ENCODE peak calls at places on chromosome 20, in six cellular contexts. S is body of pancreas; K is pancreas; G is heart right ventricle; M is CD8-positive, alpha-beta T cell; C is aorta. Z is an unnamed sample. For H3K27me3, the result is how much of the 10 kb centered on the place peaks cover.

GRCh38 chr20:3430376-3431069 is 23.1 kb upstream of the DNAAF9 start:
- DNase-seq in C (peak), M (no peak), G (no peak), K (no peak), S (no peak), Z (no peak)

GRCh38 chr20:9999660-10000059 is 35.1 kb upstream of the ANKEF1 start:
- DNase-seq in K (no peak), C (peak), G (no peak), M (no peak), S (peak), Z (no peak)

GRCh38 chr20:37969949-37970855 is 63.1 kb downstream of the TTI1 start:
- DNase-seq in C (no peak), M (no peak), S (no peak), K (no peak), G (no peak), Z (no peak)

GRCh38 chr20:61753987-61754956 is 311.4 kb downstream of the TAF4 start:
- DNase-seq in S (no peak), M (no peak), C (peak), K (no peak), G (no peak), Z (no peak)

GRCh38 chr20:44407402-44408184 is 52.1 kb downstream of the HNF4A start:
- DNase-seq in K (no peak), C (no peak), S (no peak), G (no peak), M (no peak), Z (peak)

GRCh38 chr20:58650181-58650775 is 805 bp upstream of the STX16 start:
- DNase-seq in C (no peak), S (peak), G (peak), K (peak), M (peak), Z (no peak)

GRCh38 chr20:7798176-7798575 is 142.1 kb downstream of the HAO1 start:
- DNase-seq in K (no peak), C (no peak), S (no peak), M (no peak), G (no peak), Z (no peak)

GRCh38 chr20:60139663-60140446 is 181.6 kb downstream of the CDH26 start:
- DNase-seq in S (no peak), K (no peak), G (no peak), C (no peak), M (no peak), Z (no peak)

GRCh38 chr20:48231253-48231652 is 446.0 kb upstream of the SULF2 start:
- DNase-seq in M (no peak), K (no peak), C (no peak), G (no peak), S (no peak), Z (no peak)

GRCh38 chr20:19628570-19629134 is 129.4 kb upstream of the RIN2 start:
- DNase-seq in S (peak), K (peak), G (no peak), M (peak), C (no peak), Z (peak)

GRCh38 chr20:21352703-21353102 is 44.6 kb downstream of the NKX2-4 start:
- DNase-seq in K (no peak), M (no peak), S (no peak), G (no peak), C (no peak), Z (no peak)

GRCh38 chr20:44946266-44946852 is 13.8 kb downstream of the TOMM34 start:
- DNase-seq in C (no peak), K (no peak), M (no peak), G (no peak), S (no peak), Z (no peak)

GRCh38 chr20:23150304-23151007 is 64.3 kb upstream of the CD93 start:
- DNase-seq in M (peak), K (no peak), C (no peak), S (no peak), G (no peak), Z (no peak)

GRCh38 chr20:9071976-9072726 is 3.3 kb downstream of the PLCB4 start:
- DNase-seq in C (no peak), S (no peak), G (no peak), M (no peak), K (no peak), Z (no peak)

GRCh38 chr20:24442909-24443308 is 26.5 kb upstream of the SYNDIG1 start:
- DNase-seq in K (no peak), C (no peak), G (no peak), S (no peak), M (no peak), Z (no peak)

GRCh38 chr20:58647814-58648501 is 3.1 kb upstream of the STX16 start:
- DNase-seq in G (no peak), M (no peak), C (no peak), K (no peak), S (no peak), Z (no peak)

GRCh38 chr20:10597637-10598036 is 76.2 kb downstream of the JAG1 start:
- DNase-seq in S (no peak), C (no peak), M (no peak), G (no peak), K (no peak), Z (no peak)

GRCh38 chr20:49424536-49424935 is 57.9 kb downstream of the KCNB1 start:
- DNase-seq in K (no peak), S (no peak), M (no peak), C (no peak), G (no peak), Z (no peak)

GRCh38 chr20:48787861-48788375 is 39.9 kb downstream of the PREX1 start:
- DNase-seq in C (no peak), S (no peak), M (no peak), G (no peak), K (no peak), Z (no peak)

GRCh38 chr20:46941404-46941803 is 46.8 kb downstream of the EYA2 start:
- DNase-seq in C (no peak), M (no peak), G (no peak), S (no peak), K (no peak), Z (no peak)

GRCh38 chr20:48708630-48709029 is 119.2 kb downstream of the PREX1 start:
- DNase-seq in G (no peak), K (no peak), S (no peak), C (peak), M (no peak), Z (no peak)

GRCh38 chr20:47765715-47766594 is 19.3 kb downstream of the SULF2 start:
- DNase-seq in S (no peak), G (no peak), M (no peak), C (no peak), K (no peak), Z (no peak)

GRCh38 chr20:40948352-40949267 is 80.0 kb upstream of the TOP1 start:
- DNase-seq in M (no peak), K (no peak), C (no peak), S (no peak), G (no peak), Z (peak)

GRCh38 chr20:19974621-19975435 is 42.3 kb upstream of the NAA20 start:
- DNase-seq in M (no peak), C (peak), S (peak), G (peak), K (peak), Z (peak)

GRCh38 chr20:53706511-53707031 is 112.9 kb upstream of the ZNF217 start:
- DNase-seq in C (no peak), M (peak), K (no peak), S (no peak), G (no peak), Z (no peak)

GRCh38 chr20:58905236-58905635 is 52.7 kb downstream of the GNAS start:
- DNase-seq in K (no peak), S (no peak), G (no peak), M (no peak), C (no peak), Z (no peak)

GRCh38 chr20:43984587-43984986 is 69.9 kb downstream of the TOX2 start:
- DNase-seq in S (no peak), K (no peak), G (no peak), M (no peak), C (no peak), Z (no peak)

GRCh38 chr20:37901667-37902503 is 1.0 kb upstream of the VSTM2L start:
- DNase-seq in M (no peak), C (no peak), G (no peak), S (peak), K (no peak), Z (peak)

GRCh38 chr20:19070036-19070435 is 142.4 kb upstream of the SLC24A3 start:
- DNase-seq in K (no peak), C (no peak), M (no peak), G (no peak), S (no peak), Z (no peak)

GRCh38 chr20:48205786-48206185 is 420.5 kb upstream of the SULF2 start:
- DNase-seq in S (no peak), C (no peak), K (no peak), M (no peak), G (no peak), Z (no peak)

GRCh38 chr20:19540401-19540800 is 217.7 kb upstream of the RIN2 start:
- DNase-seq in C (no peak), K (no peak), S (peak), M (no peak), G (no peak), Z (no peak)

GRCh38 chr20:3812975-3813599 is 7.3 kb upstream of the AP5S1 start:
- DNase-seq in C (no peak), K (no peak), S (no peak), M (no peak), G (no peak), Z (no peak)

GRCh38 chr20:46361386-46361785 is 45.0 kb downstream of the ELMO2 start:
- DNase-seq in S (no peak), K (no peak), G (no peak), C (no peak), M (peak), Z (no peak)

GRCh38 chr20:43537921-43538854 is 20.6 kb upstream of the SGK2 start:
- DNase-seq in G (peak), K (peak), M (peak), S (peak), C (peak), Z (peak)

GRCh38 chr20:58683132-58683531 is 9.5 kb upstream of the NPEPL1 start:
- DNase-seq in K (no peak), M (no peak), C (no peak), G (no peak), S (no peak), Z (no peak)

GRCh38 chr20:53984354-53984753 is 86.0 kb downstream of the BCAS1 start:
- DNase-seq in S (no peak), G (no peak), M (no peak), C (peak), K (no peak), Z (no peak)

GRCh38 chr20:6784767-6785166 is 17.3 kb downstream of the BMP2 start:
- DNase-seq in K (no peak), G (no peak), S (no peak), M (no peak), C (no peak), Z (no peak)

GRCh38 chr20:10119336-10119735 is 84.5 kb downstream of the ANKEF1 start:
- DNase-seq in K (no peak), S (no peak), C (no peak), M (no peak), G (no peak), Z (no peak)

GRCh38 chr20:36624925-36625324 is 19.3 kb downstream of the RAB5IF start:
- DNase-seq in K (no peak), G (no peak), S (no peak), M (no peak), C (no peak), Z (no peak)
- H3K27ac ChIP-seq in K (no peak), G (no peak), S (no peak), M (no peak), C (no peak), Z (no peak)

DNA sequence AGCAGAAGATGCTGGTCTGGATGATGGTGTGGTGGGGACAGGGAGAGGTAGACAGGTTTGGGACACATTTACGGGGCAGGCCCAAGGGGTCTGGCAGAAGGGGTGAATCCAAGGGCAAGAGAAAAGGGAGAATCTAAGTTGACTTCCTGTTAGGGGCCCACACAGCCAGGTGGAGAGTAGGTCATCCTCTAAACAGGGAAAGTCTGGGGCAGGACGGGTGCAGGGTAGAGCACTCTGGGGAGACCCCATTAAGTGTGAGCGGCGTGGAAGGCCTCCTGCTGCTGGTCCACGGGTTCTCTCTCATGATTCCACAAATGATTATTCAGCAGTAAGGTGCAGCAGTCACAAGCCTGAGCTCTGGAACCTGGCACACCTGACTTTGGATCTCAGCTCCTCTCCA is 2.7 kb downstream of the SRXN1 start:
- DNase-seq in C (no peak), G (no peak), M (no peak), S (no peak), K (no peak), Z (no peak)
- H3K27me3 ChIP-seq in C (under half), G (under half), M (under half), S (under half), K (under half), Z (under half)

DNA sequence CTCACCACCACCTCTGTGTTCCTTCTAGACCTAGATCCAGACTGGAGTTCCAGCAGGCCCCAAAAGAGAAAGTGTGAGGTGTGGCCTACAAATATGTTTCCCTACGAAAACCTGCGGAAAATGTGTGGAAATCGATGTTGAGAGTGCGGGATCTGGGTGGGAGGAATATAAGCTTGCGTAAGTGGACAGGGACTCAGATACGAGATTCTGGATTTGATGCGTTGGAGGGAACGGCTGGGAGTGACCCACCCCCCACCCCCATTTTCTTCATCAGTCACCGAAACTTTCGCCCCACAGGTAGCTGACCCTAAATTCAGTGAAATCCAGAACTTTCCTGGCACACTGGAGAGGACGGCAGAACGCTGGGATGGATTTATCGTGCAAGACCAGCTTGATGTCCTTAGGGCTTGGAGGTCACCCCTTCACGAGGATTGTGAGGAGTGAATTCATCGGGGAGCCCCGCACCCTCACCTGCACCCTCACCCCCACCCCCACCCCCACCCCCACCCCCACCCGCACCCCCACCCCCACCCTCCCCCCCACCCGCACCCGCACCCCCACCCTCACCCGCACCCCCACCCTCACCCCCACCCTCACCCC is 13.2 kb upstream of the TCFL5 start:
- DNase-seq in C (no peak), S (no peak), K (no peak), G (no peak), M (no peak), Z (peak)
- H3K27ac ChIP-seq in C (no peak), S (no peak), K (no peak), G (no peak), M (no peak), Z (no peak)

DNA sequence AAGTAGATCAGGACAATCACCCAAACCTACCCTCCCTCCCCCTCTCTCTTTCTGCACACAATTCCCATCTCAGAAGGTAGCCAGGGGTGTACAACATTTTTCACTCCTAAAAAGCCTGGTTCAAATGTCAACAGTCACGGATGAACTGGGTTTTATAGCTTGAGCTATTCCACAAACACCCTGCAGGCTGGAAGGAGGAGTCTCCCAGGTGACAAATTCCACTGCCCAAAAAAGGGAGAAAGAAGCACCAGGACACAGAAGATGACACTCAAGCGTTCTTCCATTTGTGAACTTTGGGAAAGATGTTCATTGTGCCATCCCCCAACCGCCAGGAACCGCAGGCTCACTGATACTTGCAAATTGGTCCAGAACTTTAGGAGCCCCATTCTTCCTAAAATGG is 111.5 kb upstream of the NFATC2 start:
- DNase-seq in K (no peak), C (no peak), S (no peak), G (no peak), M (no peak), Z (no peak)
- H3K27me3 ChIP-seq in K (under half), C (under half), S (under half), G (under half), M (under half), Z (under half)

GRCh38 chr20:31708839-31709534 is 13.7 kb downstream of the BCL2L1 start:
- DNase-seq in G (no peak), S (peak), M (no peak), K (no peak), C (no peak), Z (no peak)
- H3K27ac ChIP-seq in G (peak), S (peak), M (no peak), K (peak), C (no peak), Z (peak)